ENCODE peak calls at places on chromosomes 7 and 10, in seven cellular contexts. J, G, U, L, I, H and A are unnamed samples.

GRCh38 chr7:36138209-36138608 is 14.8 kb upstream of the EEPD1 start:
- DNase-seq in H (no peak), U (no peak), G (no peak), J (no peak), L (no peak), I (no peak), A (no peak)

GRCh38 chr10:43953672-43954071 is 305.0 kb upstream of the ZNF32 start:
- DNase-seq in I (no peak), G (no peak), L (no peak), J (no peak), H (no peak), U (no peak), A (no peak)

GRCh38 chr10:112022196-112022595 is 161.4 kb downstream of the GPAM start:
- DNase-seq in J (no peak), G (no peak), U (no peak), I (no peak), H (no peak), L (no peak), A (no peak)

GRCh38 chr10:71957546-71958275 is 6.5 kb upstream of the CHST3 start:
- DNase-seq in G (no peak), U (no peak), I (no peak), L (no peak), H (no peak), J (no peak), A (no peak)

GRCh38 chr10:117334075-117334474 is 41.2 kb downstream of the PDZD8 start:
- DNase-seq in I (no peak), J (no peak), L (no peak), G (no peak), U (no peak), H (no peak), A (no peak)

GRCh38 chr7:134949171-134949570 is 37.1 kb upstream of the AGBL3 start:
- DNase-seq in G (no peak), I (no peak), J (no peak), U (no peak), H (no peak), L (no peak), A (no peak)

GRCh38 chr7:159065852-159066480 is 78.7 kb downstream of the VIPR2 start:
- DNase-seq in J (no peak), U (no peak), G (no peak), L (no peak), I (no peak), H (no peak), A (no peak)

GRCh38 chr10:28633750-28634149 is 43.6 kb upstream of the BAMBI start:
- DNase-seq in G (no peak), H (no peak), U (no peak), J (no peak), L (peak), I (no peak), A (no peak)

GRCh38 chr7:139699640-139700504 is 77.9 kb downstream of the HIPK2 start:
- DNase-seq in J (no peak), L (no peak), H (no peak), I (no peak), G (no peak), U (peak), A (no peak)

GRCh38 chr10:113920819-113921345 is 66.4 kb downstream of the NHLRC2 start:
- DNase-seq in L (no peak), G (no peak), J (no peak), U (no peak), I (no peak), H (no peak), A (no peak)

GRCh38 chr7:85115006-85115405 is 71.8 kb downstream of the SEMA3D start:
- DNase-seq in G (no peak), J (no peak), U (no peak), L (no peak), I (no peak), H (no peak), A (no peak)

GRCh38 chr10:47344996-47345870 is 2.9 kb upstream of the RBP3 start:
- DNase-seq in I (no peak), G (no peak), L (no peak), U (no peak), J (no peak), H (no peak), A (no peak)

GRCh38 chr7:30020535-30020934 is 6.0 kb downstream of the FKBP14 start:
- DNase-seq in J (no peak), U (no peak), H (no peak), L (no peak), I (no peak), G (no peak), A (no peak)

GRCh38 chr10:5502903-5503835 is 3.8 kb upstream of the CALML5 start:
- DNase-seq in I (no peak), U (no peak), L (no peak), G (no peak), J (no peak), H (no peak), A (no peak)

GRCh38 chr7:41027428-41028115 is 675.3 kb downstream of the INHBA start:
- DNase-seq in G (no peak), J (no peak), I (no peak), U (no peak), H (no peak), L (peak), A (no peak)

GRCh38 chr7:28419717-28420116 is 7.4 kb downstream of the CREB5 start:
- DNase-seq in I (no peak), H (no peak), U (no peak), G (no peak), L (no peak), J (no peak), A (no peak)

GRCh38 chr10:103775786-103776185 is 79.6 kb downstream of the SH3PXD2A start:
- DNase-seq in U (no peak), G (no peak), I (no peak), L (no peak), J (peak), H (no peak), A (no peak)

GRCh38 chr7:30845426-30846135 is 66.1 kb upstream of the AQP1 start:
- DNase-seq in I (no peak), L (no peak), H (no peak), G (no peak), J (no peak), U (no peak), A (no peak)

GRCh38 chr10:18650618-18651017 is 769 bp downstream of the NSUN6 start:
- DNase-seq in G (no peak), J (no peak), H (no peak), U (no peak), L (no peak), I (no peak), A (no peak)

GRCh38 chr7:77327067-77327931 is 88.8 kb downstream of the GSAP start:
- DNase-seq in I (no peak), J (peak), H (no peak), G (no peak), U (no peak), L (no peak), A (no peak)

GRCh38 chr7:22346383-22347107 is 10.4 kb downstream of the RAPGEF5 start:
- DNase-seq in G (no peak), U (no peak), H (no peak), L (no peak), J (no peak), I (no peak), A (no peak)

GRCh38 chr10:123391275-123392028 is 237.2 kb downstream of the BUB3 start:
- DNase-seq in L (no peak), J (no peak), U (no peak), H (no peak), G (peak), I (no peak), A (no peak)

GRCh38 chr7:122448893-122449589 is 144.5 kb upstream of the FEZF1 start:
- DNase-seq in U (no peak), J (no peak), H (no peak), I (no peak), L (no peak), G (no peak), A (no peak)

GRCh38 chr7:133040617-133041016 is 41.3 kb downstream of the CHCHD3 start:
- DNase-seq in L (no peak), H (no peak), G (no peak), J (no peak), I (no peak), U (no peak), A (no peak)